ENCODE peak calls at places on chromosomes 7 and 10, in seven cellular contexts. One of them, this sample, is unnamed.

GRCh38 chr10:78924319-78925003 is 144.3 kb upstream of the ZMIZ1 start:
- DNase-seq in mesenchymal stem cell: peak
- DNase-seq in trophoblast cell: no peak
- DNase-seq in neuronal stem cell: no peak
- DNase-seq in IMR-90: no peak
- DNase-seq in mesendoderm: peak
- DNase-seq in H9: no peak
- DNase-seq in this sample: no peak

GRCh38 chr7:100247152-100247757 is 27.5 kb downstream of the PVRIG start:
- DNase-seq in H9: peak
- DNase-seq in mesendoderm: peak
- DNase-seq in IMR-90: peak
- DNase-seq in trophoblast cell: peak
- DNase-seq in neuronal stem cell: no peak
- DNase-seq in mesenchymal stem cell: peak
- DNase-seq in this sample: peak

GRCh38 chr7:109763611-109764010 is 1193.9 kb downstream of the DNAJB9 start:
- DNase-seq in mesenchymal stem cell: no peak
- DNase-seq in mesendoderm: no peak
- DNase-seq in trophoblast cell: no peak
- DNase-seq in IMR-90: no peak
- DNase-seq in neuronal stem cell: no peak
- DNase-seq in H9: no peak
- DNase-seq in this sample: no peak

GRCh38 chr7:101941481-101942383 is 124.3 kb downstream of the CUX1 start:
- DNase-seq in mesenchymal stem cell: peak
- DNase-seq in trophoblast cell: no peak
- DNase-seq in mesendoderm: no peak
- DNase-seq in H9: no peak
- DNase-seq in IMR-90: peak
- DNase-seq in neuronal stem cell: no peak
- DNase-seq in this sample: no peak

GRCh38 chr7:75879771-75880184 is 944 bp downstream of the RHBDD2 start:
- DNase-seq in IMR-90: peak
- DNase-seq in trophoblast cell: peak
- DNase-seq in mesenchymal stem cell: peak
- DNase-seq in H9: no peak
- DNase-seq in neuronal stem cell: no peak
- DNase-seq in mesendoderm: peak
- DNase-seq in this sample: no peak

GRCh38 chr7:30503273-30504212 is 1.1 kb downstream of the GGCT start:
- DNase-seq in mesenchymal stem cell: peak
- DNase-seq in IMR-90: no peak
- DNase-seq in H9: no peak
- DNase-seq in mesendoderm: no peak
- DNase-seq in trophoblast cell: no peak
- DNase-seq in neuronal stem cell: no peak
- DNase-seq in this sample: no peak

GRCh38 chr10:17607603-17608332 is 9.4 kb downstream of the HACD1 start:
- DNase-seq in trophoblast cell: peak
- DNase-seq in H9: no peak
- DNase-seq in mesenchymal stem cell: peak
- DNase-seq in IMR-90: peak
- DNase-seq in neuronal stem cell: peak
- DNase-seq in mesendoderm: peak
- DNase-seq in this sample: no peak

GRCh38 chr7:16652888-16653287 is 6.9 kb downstream of the BZW2 start:
- DNase-seq in neuronal stem cell: no peak
- DNase-seq in mesenchymal stem cell: no peak
- DNase-seq in IMR-90: no peak
- DNase-seq in trophoblast cell: no peak
- DNase-seq in mesendoderm: no peak
- DNase-seq in H9: no peak
- DNase-seq in this sample: no peak

GRCh38 chr7:70052691-70053090 is 454.4 kb downstream of the AUTS2 start:
- DNase-seq in IMR-90: no peak
- DNase-seq in H9: no peak
- DNase-seq in trophoblast cell: peak
- DNase-seq in neuronal stem cell: no peak
- DNase-seq in mesendoderm: no peak
- DNase-seq in mesenchymal stem cell: no peak
- DNase-seq in this sample: no peak

GRCh38 chr10:68052463-68052862 is 22.6 kb downstream of the HERC4 start:
- DNase-seq in neuronal stem cell: no peak
- DNase-seq in trophoblast cell: peak
- DNase-seq in H9: no peak
- DNase-seq in mesendoderm: no peak
- DNase-seq in IMR-90: peak
- DNase-seq in mesenchymal stem cell: peak
- DNase-seq in this sample: no peak

GRCh38 chr10:117168135-117168674 is 29.1 kb upstream of the KCNK18 start:
- DNase-seq in IMR-90: peak
- DNase-seq in H9: peak
- DNase-seq in mesendoderm: peak
- DNase-seq in trophoblast cell: peak
- DNase-seq in neuronal stem cell: peak
- DNase-seq in mesenchymal stem cell: peak
- DNase-seq in this sample: peak

GRCh38 chr10:71605263-71605962 is 114.2 kb downstream of the C10orf105 start:
- DNase-seq in H9: no peak
- DNase-seq in mesendoderm: no peak
- DNase-seq in trophoblast cell: peak
- DNase-seq in mesenchymal stem cell: no peak
- DNase-seq in neuronal stem cell: no peak
- DNase-seq in IMR-90: no peak
- DNase-seq in this sample: no peak

GRCh38 chr10:10396601-10397000 is 621.1 kb upstream of the CELF2 start:
- DNase-seq in IMR-90: peak
- DNase-seq in mesendoderm: no peak
- DNase-seq in H9: no peak
- DNase-seq in trophoblast cell: no peak
- DNase-seq in neuronal stem cell: no peak
- DNase-seq in mesenchymal stem cell: no peak
- DNase-seq in this sample: no peak

GRCh38 chr10:4069491-4069890 is 284.5 kb upstream of the KLF6 start:
- DNase-seq in trophoblast cell: peak
- DNase-seq in neuronal stem cell: no peak
- DNase-seq in mesendoderm: peak
- DNase-seq in IMR-90: peak
- DNase-seq in H9: no peak
- DNase-seq in mesenchymal stem cell: peak
- DNase-seq in this sample: no peak

GRCh38 chr10:50511512-50512213 is 112.1 kb downstream of the SGMS1 start:
- DNase-seq in neuronal stem cell: no peak
- DNase-seq in H9: no peak
- DNase-seq in mesenchymal stem cell: no peak
- DNase-seq in trophoblast cell: peak
- DNase-seq in IMR-90: peak
- DNase-seq in mesendoderm: no peak
- DNase-seq in this sample: no peak

GRCh38 chr10:51377070-51377931 is 303.0 kb downstream of the PRKG1 start:
- DNase-seq in neuronal stem cell: no peak
- DNase-seq in IMR-90: no peak
- DNase-seq in mesenchymal stem cell: no peak
- DNase-seq in mesendoderm: no peak
- DNase-seq in trophoblast cell: no peak
- DNase-seq in H9: peak
- DNase-seq in this sample: no peak

GRCh38 chr7:8217200-8218068 is 44.5 kb downstream of the ICA1 start:
- DNase-seq in mesenchymal stem cell: peak
- DNase-seq in H9: no peak
- DNase-seq in IMR-90: peak
- DNase-seq in mesendoderm: peak
- DNase-seq in trophoblast cell: peak
- DNase-seq in neuronal stem cell: peak
- DNase-seq in this sample: no peak

GRCh38 chr10:8794860-8795259 is 740.4 kb downstream of the GATA3 start:
- DNase-seq in IMR-90: no peak
- DNase-seq in neuronal stem cell: no peak
- DNase-seq in mesenchymal stem cell: no peak
- DNase-seq in H9: no peak
- DNase-seq in mesendoderm: no peak
- DNase-seq in trophoblast cell: no peak
- DNase-seq in this sample: no peak

GRCh38 chr7:141441837-141442627 is 109.2 kb upstream of the AGK start:
- DNase-seq in mesenchymal stem cell: no peak
- DNase-seq in mesendoderm: no peak
- DNase-seq in H9: no peak
- DNase-seq in trophoblast cell: no peak
- DNase-seq in IMR-90: no peak
- DNase-seq in neuronal stem cell: no peak
- DNase-seq in this sample: no peak

GRCh38 chr7:124072603-124073324 is 39.9 kb upstream of the TMEM229A start:
- DNase-seq in IMR-90: peak
- DNase-seq in mesenchymal stem cell: peak
- DNase-seq in H9: no peak
- DNase-seq in mesendoderm: no peak
- DNase-seq in trophoblast cell: peak
- DNase-seq in neuronal stem cell: no peak
- DNase-seq in this sample: no peak

GRCh38 chr7:33725641-33726040 is 179.7 kb upstream of the BMPER start:
- DNase-seq in mesendoderm: peak
- DNase-seq in IMR-90: no peak
- DNase-seq in neuronal stem cell: no peak
- DNase-seq in mesenchymal stem cell: no peak
- DNase-seq in trophoblast cell: no peak
- DNase-seq in H9: no peak
- DNase-seq in this sample: no peak

GRCh38 chr10:46541017-46541661 is 15.3 kb downstream of the GPRIN2 start:
- DNase-seq in trophoblast cell: peak
- DNase-seq in mesendoderm: peak
- DNase-seq in IMR-90: no peak
- DNase-seq in H9: peak
- DNase-seq in neuronal stem cell: peak
- DNase-seq in mesenchymal stem cell: peak
- DNase-seq in this sample: peak

GRCh38 chr7:99525713-99526440 is 21.4 kb downstream of the ZKSCAN5 start:
- DNase-seq in IMR-90: no peak
- DNase-seq in H9: no peak
- DNase-seq in mesendoderm: peak
- DNase-seq in neuronal stem cell: no peak
- DNase-seq in mesenchymal stem cell: no peak
- DNase-seq in trophoblast cell: peak
- DNase-seq in this sample: peak

GRCh38 chr10:77006836-77007511 is 630.6 kb downstream of the KCNMA1 start:
- DNase-seq in mesenchymal stem cell: no peak
- DNase-seq in trophoblast cell: no peak
- DNase-seq in mesendoderm: no peak
- DNase-seq in H9: no peak
- DNase-seq in IMR-90: peak
- DNase-seq in neuronal stem cell: no peak
- DNase-seq in this sample: no peak

GRCh38 chr7:51306761-51307160 is 9.8 kb downstream of the COBL start:
- DNase-seq in mesenchymal stem cell: no peak
- DNase-seq in trophoblast cell: no peak
- DNase-seq in H9: no peak
- DNase-seq in neuronal stem cell: no peak
- DNase-seq in IMR-90: no peak
- DNase-seq in mesendoderm: no peak
- DNase-seq in this sample: no peak

GRCh38 chr10:30737931-30738391 is 108.4 kb upstream of the LYZL2 start:
- DNase-seq in H9: no peak
- DNase-seq in mesendoderm: no peak
- DNase-seq in IMR-90: no peak
- DNase-seq in trophoblast cell: no peak
- DNase-seq in mesenchymal stem cell: no peak
- DNase-seq in neuronal stem cell: no peak
- DNase-seq in this sample: no peak
- H3K23ac ChIP-seq in H9: no peak
- H3K23ac ChIP-seq in mesendoderm: no peak
- H3K23ac ChIP-seq in IMR-90: peak
- H3K23ac ChIP-seq in trophoblast cell: no peak
- H3K23ac ChIP-seq in mesenchymal stem cell: no peak
- H3K23ac ChIP-seq in neuronal stem cell: no peak
- H3K23ac ChIP-seq in this sample: no peak

GRCh38 chr10:100516847-100517246 is 2.8 kb downstream of the SEC31B start:
- DNase-seq in trophoblast cell: peak
- DNase-seq in mesenchymal stem cell: peak
- DNase-seq in IMR-90: no peak
- DNase-seq in mesendoderm: peak
- DNase-seq in neuronal stem cell: no peak
- DNase-seq in H9: peak
- DNase-seq in this sample: no peak
- H3K23ac ChIP-seq in trophoblast cell: no peak
- H3K23ac ChIP-seq in mesenchymal stem cell: no peak
- H3K23ac ChIP-seq in IMR-90: no peak
- H3K23ac ChIP-seq in mesendoderm: no peak
- H3K23ac ChIP-seq in neuronal stem cell: no peak
- H3K23ac ChIP-seq in H9: no peak
- H3K23ac ChIP-seq in this sample: no peak

DNA sequence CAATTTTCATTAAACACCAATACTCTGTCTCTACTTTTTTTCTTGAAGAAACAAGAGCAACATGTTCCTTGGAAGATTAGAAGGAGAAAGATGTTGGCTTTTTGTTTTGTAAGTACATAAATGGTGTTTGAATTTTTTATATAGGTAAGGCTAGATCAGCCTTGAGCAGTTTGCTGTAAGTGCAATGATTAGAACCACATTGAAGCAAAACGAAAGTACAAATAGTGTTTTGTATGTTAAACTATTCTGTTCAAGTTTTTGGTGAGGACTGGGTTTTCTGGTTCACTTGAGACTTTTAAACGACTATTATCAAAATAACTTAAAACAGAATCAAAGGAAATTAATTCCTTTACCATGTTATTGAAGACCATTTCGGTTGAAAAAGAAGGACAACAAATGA is 162.9 kb upstream of the NRP1 start:
- DNase-seq in mesenchymal stem cell: no peak
- DNase-seq in IMR-90: no peak
- DNase-seq in H9: no peak
- DNase-seq in mesendoderm: no peak
- DNase-seq in neuronal stem cell: no peak
- DNase-seq in trophoblast cell: no peak
- DNase-seq in this sample: no peak
- H3K23ac ChIP-seq in mesenchymal stem cell: no peak
- H3K23ac ChIP-seq in IMR-90: no peak
- H3K23ac ChIP-seq in H9: no peak
- H3K23ac ChIP-seq in mesendoderm: no peak
- H3K23ac ChIP-seq in neuronal stem cell: no peak
- H3K23ac ChIP-seq in trophoblast cell: no peak
- H3K23ac ChIP-seq in this sample: no peak

GRCh38 chr7:28128608-28129007 is 52.0 kb downstream of the JAZF1 start:
- DNase-seq in mesendoderm: peak
- DNase-seq in IMR-90: no peak
- DNase-seq in trophoblast cell: peak
- DNase-seq in H9: no peak
- DNase-seq in mesenchymal stem cell: no peak
- DNase-seq in neuronal stem cell: no peak
- DNase-seq in this sample: no peak

GRCh38 chr7:28126047-28127041 is 54.3 kb downstream of the JAZF1 start:
- DNase-seq in mesenchymal stem cell: no peak
- DNase-seq in H9: no peak
- DNase-seq in IMR-90: no peak
- DNase-seq in mesendoderm: no peak
- DNase-seq in neuronal stem cell: no peak
- DNase-seq in trophoblast cell: no peak
- DNase-seq in this sample: no peak

GRCh38 chr7:28124413-28124812 is 56.2 kb downstream of the JAZF1 start:
- DNase-seq in mesendoderm: no peak
- DNase-seq in trophoblast cell: no peak
- DNase-seq in mesenchymal stem cell: no peak
- DNase-seq in IMR-90: no peak
- DNase-seq in H9: no peak
- DNase-seq in neuronal stem cell: no peak
- DNase-seq in this sample: no peak

GRCh38 chr7:28123752-28124151 is 56.8 kb downstream of the JAZF1 start:
- DNase-seq in mesenchymal stem cell: no peak
- DNase-seq in IMR-90: no peak
- DNase-seq in trophoblast cell: no peak
- DNase-seq in mesendoderm: no peak
- DNase-seq in neuronal stem cell: no peak
- DNase-seq in H9: no peak
- DNase-seq in this sample: no peak

GRCh38 chr7:28125381-28126046 is 55.1 kb downstream of the JAZF1 start:
- DNase-seq in mesendoderm: peak
- DNase-seq in H9: no peak
- DNase-seq in mesenchymal stem cell: no peak
- DNase-seq in neuronal stem cell: no peak
- DNase-seq in trophoblast cell: peak
- DNase-seq in IMR-90: no peak
- DNase-seq in this sample: no peak
- H3K23ac ChIP-seq in mesendoderm: no peak
- H3K23ac ChIP-seq in H9: no peak
- H3K23ac ChIP-seq in mesenchymal stem cell: no peak
- H3K23ac ChIP-seq in neuronal stem cell: no peak
- H3K23ac ChIP-seq in trophoblast cell: no peak
- H3K23ac ChIP-seq in IMR-90: no peak
- H3K23ac ChIP-seq in this sample: no peak